ENCODE peak calls at places on chromosomes 11 and 22, in ten cellular contexts. One of them, this sample, is unnamed.

GRCh38 chr22:41262250-41262765 is 21.6 kb upstream of the CHADL start:
- DNase-seq in lower lobe of right lung: no peak
- DNase-seq in thoracic aorta: no peak
- DNase-seq in coronary artery: no peak
- DNase-seq in BJ: no peak
- DNase-seq in upper lobe of right lung: no peak
- DNase-seq in fibroblast of pulmonary artery: no peak
- DNase-seq in adipocyte: no peak
- DNase-seq in mucosa of descending colon: no peak
- DNase-seq in PC-3: no peak
- DNase-seq in this sample: no peak

GRCh38 chr11:48141475-48142100 is 75.0 kb upstream of the OR4B1 start:
- DNase-seq in adipocyte: peak
- DNase-seq in PC-3: peak
- DNase-seq in thoracic aorta: no peak
- DNase-seq in mucosa of descending colon: no peak
- DNase-seq in lower lobe of right lung: no peak
- DNase-seq in fibroblast of pulmonary artery: peak
- DNase-seq in upper lobe of right lung: no peak
- DNase-seq in coronary artery: no peak
- DNase-seq in BJ: no peak
- DNase-seq in this sample: no peak

GRCh38 chr22:50304528-50305392 is 2.7 kb downstream of the PLXNB2 start:
- DNase-seq in adipocyte: peak
- DNase-seq in BJ: no peak
- DNase-seq in fibroblast of pulmonary artery: peak
- DNase-seq in upper lobe of right lung: peak
- DNase-seq in mucosa of descending colon: peak
- DNase-seq in coronary artery: no peak
- DNase-seq in PC-3: peak
- DNase-seq in lower lobe of right lung: peak
- DNase-seq in thoracic aorta: no peak
- DNase-seq in this sample: no peak

GRCh38 chr22:39349967-39350802 is at the start of gene SYNGR1:
- DNase-seq in thoracic aorta: no peak
- DNase-seq in BJ: no peak
- DNase-seq in fibroblast of pulmonary artery: no peak
- DNase-seq in coronary artery: no peak
- DNase-seq in PC-3: no peak
- DNase-seq in lower lobe of right lung: peak
- DNase-seq in adipocyte: peak
- DNase-seq in mucosa of descending colon: no peak
- DNase-seq in upper lobe of right lung: no peak
- DNase-seq in this sample: no peak

GRCh38 chr22:48709976-48710375 is 1117.7 kb downstream of the BRD1 start:
- DNase-seq in adipocyte: no peak
- DNase-seq in coronary artery: no peak
- DNase-seq in mucosa of descending colon: no peak
- DNase-seq in lower lobe of right lung: no peak
- DNase-seq in PC-3: no peak
- DNase-seq in fibroblast of pulmonary artery: no peak
- DNase-seq in thoracic aorta: no peak
- DNase-seq in BJ: no peak
- DNase-seq in upper lobe of right lung: peak
- DNase-seq in this sample: peak

GRCh38 chr11:71326328-71326940 is 74.1 kb upstream of the SHANK2 start:
- DNase-seq in adipocyte: no peak
- DNase-seq in PC-3: no peak
- DNase-seq in mucosa of descending colon: no peak
- DNase-seq in coronary artery: no peak
- DNase-seq in fibroblast of pulmonary artery: no peak
- DNase-seq in upper lobe of right lung: peak
- DNase-seq in lower lobe of right lung: no peak
- DNase-seq in thoracic aorta: no peak
- DNase-seq in BJ: no peak
- DNase-seq in this sample: no peak

GRCh38 chr11:57597461-57597892 is at the start of gene SERPING1:
- DNase-seq in BJ: no peak
- DNase-seq in adipocyte: peak
- DNase-seq in mucosa of descending colon: peak
- DNase-seq in PC-3: no peak
- DNase-seq in fibroblast of pulmonary artery: peak
- DNase-seq in thoracic aorta: peak
- DNase-seq in coronary artery: peak
- DNase-seq in lower lobe of right lung: peak
- DNase-seq in upper lobe of right lung: peak
- DNase-seq in this sample: no peak

GRCh38 chr22:22884010-22884887 is 3.4 kb upstream of the IGLL5 start:
- DNase-seq in coronary artery: peak
- DNase-seq in lower lobe of right lung: no peak
- DNase-seq in adipocyte: peak
- DNase-seq in mucosa of descending colon: peak
- DNase-seq in BJ: no peak
- DNase-seq in PC-3: peak
- DNase-seq in upper lobe of right lung: no peak
- DNase-seq in thoracic aorta: no peak
- DNase-seq in fibroblast of pulmonary artery: peak
- DNase-seq in this sample: no peak

GRCh38 chr22:39179841-39180335 is 27.4 kb upstream of the CBX7 start:
- DNase-seq in adipocyte: no peak
- DNase-seq in fibroblast of pulmonary artery: no peak
- DNase-seq in thoracic aorta: no peak
- DNase-seq in coronary artery: no peak
- DNase-seq in upper lobe of right lung: no peak
- DNase-seq in PC-3: no peak
- DNase-seq in mucosa of descending colon: no peak
- DNase-seq in BJ: no peak
- DNase-seq in lower lobe of right lung: no peak
- DNase-seq in this sample: no peak

GRCh38 chr11:61701298-61701993 is 21.3 kb downstream of the DAGLA start:
- DNase-seq in fibroblast of pulmonary artery: no peak
- DNase-seq in mucosa of descending colon: peak
- DNase-seq in coronary artery: no peak
- DNase-seq in thoracic aorta: no peak
- DNase-seq in upper lobe of right lung: no peak
- DNase-seq in BJ: no peak
- DNase-seq in adipocyte: no peak
- DNase-seq in PC-3: peak
- DNase-seq in lower lobe of right lung: no peak
- DNase-seq in this sample: no peak

GRCh38 chr11:62295504-62295903 is 3.4 kb downstream of the SCGB1D4 start:
- DNase-seq in thoracic aorta: no peak
- DNase-seq in BJ: no peak
- DNase-seq in lower lobe of right lung: no peak
- DNase-seq in upper lobe of right lung: no peak
- DNase-seq in adipocyte: peak
- DNase-seq in fibroblast of pulmonary artery: peak
- DNase-seq in coronary artery: no peak
- DNase-seq in mucosa of descending colon: no peak
- DNase-seq in PC-3: peak
- DNase-seq in this sample: no peak

GRCh38 chr11:57800444-57801184 is 39.0 kb downstream of the CTNND1 start:
- DNase-seq in thoracic aorta: no peak
- DNase-seq in fibroblast of pulmonary artery: peak
- DNase-seq in adipocyte: peak
- DNase-seq in mucosa of descending colon: no peak
- DNase-seq in PC-3: peak
- DNase-seq in coronary artery: no peak
- DNase-seq in lower lobe of right lung: no peak
- DNase-seq in upper lobe of right lung: no peak
- DNase-seq in BJ: peak
- DNase-seq in this sample: no peak

DNA sequence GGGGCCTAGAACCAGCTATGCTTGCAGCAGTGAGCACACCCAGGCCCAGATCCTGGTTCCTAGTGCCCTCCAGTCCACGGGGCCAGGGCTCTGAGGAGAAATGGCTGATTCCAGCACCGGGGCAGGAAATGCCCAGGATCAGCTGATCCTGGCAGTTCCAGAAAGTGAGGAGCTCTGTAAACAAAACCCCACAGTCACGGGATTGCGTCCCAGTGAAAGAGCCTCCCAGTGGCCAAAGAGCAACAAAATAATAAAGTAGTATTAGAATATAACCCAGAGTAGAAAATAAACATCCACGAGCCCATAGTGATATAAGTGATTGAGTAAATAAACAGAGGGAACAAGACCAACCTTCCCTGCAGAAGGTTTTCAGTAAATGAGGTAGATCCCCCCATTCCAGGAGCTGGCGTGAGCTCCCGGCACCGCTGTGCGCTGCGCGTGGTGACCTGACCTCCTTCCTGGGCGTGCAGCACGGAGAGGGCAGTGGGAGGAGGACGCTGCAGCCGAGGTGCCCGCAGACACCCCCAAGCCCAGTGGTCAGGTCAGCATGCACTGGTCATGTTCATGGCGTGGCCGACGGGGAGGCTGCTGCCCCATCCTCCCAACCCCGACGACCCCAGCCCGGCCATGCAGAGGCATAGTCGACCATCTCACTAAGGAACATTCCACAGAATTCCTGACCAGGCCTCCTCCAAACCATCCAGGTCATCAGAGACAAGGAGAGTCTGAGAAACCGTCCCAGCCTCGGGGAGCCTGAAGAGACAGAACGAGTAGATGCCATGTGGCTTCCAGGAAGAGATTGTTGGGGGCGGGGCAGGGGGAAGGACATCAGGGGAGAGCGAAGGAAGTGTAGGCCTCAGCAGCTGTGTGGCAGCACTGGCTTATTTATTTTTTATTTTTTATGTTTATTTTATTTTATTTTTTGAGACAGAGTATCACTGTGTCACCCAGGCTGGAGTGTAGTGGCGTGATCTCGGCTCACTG is 19.9 kb downstream of the PTDSS2 start:
- DNase-seq in PC-3: peak
- DNase-seq in fibroblast of pulmonary artery: peak
- DNase-seq in mucosa of descending colon: peak
- DNase-seq in adipocyte: peak
- DNase-seq in upper lobe of right lung: peak
- DNase-seq in coronary artery: no peak
- DNase-seq in BJ: no peak
- DNase-seq in thoracic aorta: no peak
- DNase-seq in lower lobe of right lung: peak
- DNase-seq in this sample: peak
- H3K4me3 ChIP-seq in PC-3: peak
- H3K4me3 ChIP-seq in fibroblast of pulmonary artery: peak
- H3K4me3 ChIP-seq in mucosa of descending colon: no peak
- H3K4me3 ChIP-seq in adipocyte: peak
- H3K4me3 ChIP-seq in upper lobe of right lung: peak
- H3K4me3 ChIP-seq in coronary artery: peak
- H3K4me3 ChIP-seq in BJ: peak
- H3K4me3 ChIP-seq in thoracic aorta: peak
- H3K4me3 ChIP-seq in lower lobe of right lung: peak
- H3K4me3 ChIP-seq in this sample: peak

GRCh38 chr22:30605449-30606110 is 1.4 kb upstream of the TCN2 start:
- DNase-seq in BJ: no peak
- DNase-seq in lower lobe of right lung: peak
- DNase-seq in PC-3: peak
- DNase-seq in thoracic aorta: no peak
- DNase-seq in coronary artery: no peak
- DNase-seq in mucosa of descending colon: peak
- DNase-seq in upper lobe of right lung: no peak
- DNase-seq in adipocyte: peak
- DNase-seq in fibroblast of pulmonary artery: peak
- DNase-seq in this sample: peak

GRCh38 chr22:30602049-30602448 is 4.9 kb upstream of the TCN2 start:
- DNase-seq in adipocyte: peak
- DNase-seq in mucosa of descending colon: no peak
- DNase-seq in BJ: no peak
- DNase-seq in lower lobe of right lung: no peak
- DNase-seq in fibroblast of pulmonary artery: peak
- DNase-seq in coronary artery: no peak
- DNase-seq in upper lobe of right lung: no peak
- DNase-seq in PC-3: peak
- DNase-seq in thoracic aorta: no peak
- DNase-seq in this sample: no peak

GRCh38 chr22:30606455-30607299 is at the start of gene TCN2:
- DNase-seq in coronary artery: peak
- DNase-seq in adipocyte: peak
- DNase-seq in mucosa of descending colon: peak
- DNase-seq in fibroblast of pulmonary artery: peak
- DNase-seq in lower lobe of right lung: peak
- DNase-seq in upper lobe of right lung: peak
- DNase-seq in BJ: no peak
- DNase-seq in thoracic aorta: peak
- DNase-seq in PC-3: peak
- DNase-seq in this sample: peak

GRCh38 chr22:30607300-30607930 is 441 bp downstream of the TCN2 start:
- DNase-seq in PC-3: no peak
- DNase-seq in mucosa of descending colon: no peak
- DNase-seq in lower lobe of right lung: no peak
- DNase-seq in adipocyte: no peak
- DNase-seq in BJ: no peak
- DNase-seq in upper lobe of right lung: no peak
- DNase-seq in thoracic aorta: no peak
- DNase-seq in coronary artery: no peak
- DNase-seq in fibroblast of pulmonary artery: no peak
- DNase-seq in this sample: no peak

GRCh38 chr22:30604723-30605122 is 2.3 kb upstream of the TCN2 start:
- DNase-seq in fibroblast of pulmonary artery: no peak
- DNase-seq in thoracic aorta: no peak
- DNase-seq in coronary artery: no peak
- DNase-seq in lower lobe of right lung: no peak
- DNase-seq in adipocyte: no peak
- DNase-seq in upper lobe of right lung: no peak
- DNase-seq in mucosa of descending colon: no peak
- DNase-seq in BJ: no peak
- DNase-seq in PC-3: no peak
- DNase-seq in this sample: no peak
- H3K4me3 ChIP-seq in fibroblast of pulmonary artery: no peak
- H3K4me3 ChIP-seq in thoracic aorta: no peak
- H3K4me3 ChIP-seq in coronary artery: no peak
- H3K4me3 ChIP-seq in lower lobe of right lung: no peak
- H3K4me3 ChIP-seq in adipocyte: no peak
- H3K4me3 ChIP-seq in upper lobe of right lung: no peak
- H3K4me3 ChIP-seq in mucosa of descending colon: no peak
- H3K4me3 ChIP-seq in BJ: no peak
- H3K4me3 ChIP-seq in PC-3: no peak
- H3K4me3 ChIP-seq in this sample: no peak

DNA sequence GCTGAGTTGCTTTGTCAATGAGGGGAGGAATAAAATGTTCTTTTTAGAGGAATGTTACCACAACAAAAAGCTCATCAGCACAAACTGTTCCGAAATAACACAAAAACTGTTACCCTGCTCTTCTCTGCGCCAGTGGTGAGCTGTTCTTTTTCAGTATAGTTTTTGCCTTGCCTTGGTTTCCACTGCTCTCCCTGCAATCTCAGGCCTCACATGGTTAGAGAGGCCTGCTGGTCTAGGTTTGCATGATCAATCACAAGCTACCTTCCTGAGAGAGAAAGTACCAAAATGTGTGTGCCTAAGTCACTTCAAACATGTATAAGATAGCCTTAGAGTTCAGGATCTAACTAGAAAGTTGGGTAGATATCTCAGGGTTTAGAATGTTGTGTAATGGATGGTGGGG is 114.6 kb downstream of the STIM1 start:
- DNase-seq in BJ: no peak
- DNase-seq in fibroblast of pulmonary artery: no peak
- DNase-seq in upper lobe of right lung: no peak
- DNase-seq in mucosa of descending colon: no peak
- DNase-seq in adipocyte: no peak
- DNase-seq in thoracic aorta: no peak
- DNase-seq in PC-3: no peak
- DNase-seq in coronary artery: no peak
- DNase-seq in lower lobe of right lung: no peak
- DNase-seq in this sample: no peak
- H3K4me3 ChIP-seq in BJ: no peak
- H3K4me3 ChIP-seq in fibroblast of pulmonary artery: no peak
- H3K4me3 ChIP-seq in upper lobe of right lung: no peak
- H3K4me3 ChIP-seq in mucosa of descending colon: no peak
- H3K4me3 ChIP-seq in adipocyte: no peak
- H3K4me3 ChIP-seq in thoracic aorta: no peak
- H3K4me3 ChIP-seq in PC-3: no peak
- H3K4me3 ChIP-seq in coronary artery: no peak
- H3K4me3 ChIP-seq in lower lobe of right lung: no peak
- H3K4me3 ChIP-seq in this sample: no peak

GRCh38 chr11:43558056-43558455 is 122.5 kb upstream of the HSD17B12 start:
- DNase-seq in PC-3: no peak
- DNase-seq in BJ: no peak
- DNase-seq in mucosa of descending colon: no peak
- DNase-seq in coronary artery: no peak
- DNase-seq in upper lobe of right lung: no peak
- DNase-seq in fibroblast of pulmonary artery: no peak
- DNase-seq in adipocyte: no peak
- DNase-seq in thoracic aorta: no peak
- DNase-seq in lower lobe of right lung: no peak
- DNase-seq in this sample: no peak
- H3K4me3 ChIP-seq in PC-3: no peak
- H3K4me3 ChIP-seq in BJ: no peak
- H3K4me3 ChIP-seq in mucosa of descending colon: no peak
- H3K4me3 ChIP-seq in coronary artery: no peak
- H3K4me3 ChIP-seq in upper lobe of right lung: no peak
- H3K4me3 ChIP-seq in fibroblast of pulmonary artery: no peak
- H3K4me3 ChIP-seq in adipocyte: no peak
- H3K4me3 ChIP-seq in thoracic aorta: no peak
- H3K4me3 ChIP-seq in lower lobe of right lung: no peak
- H3K4me3 ChIP-seq in this sample: no peak